ENCODE peak calls at places on chromosome 10, in six cellular contexts. One of them, this sample, is unnamed.

GRCh38 chr10:97623277-97623676 is 10.0 kb downstream of the MORN4 start:
- DNase-seq in tibial nerve: no peak
- DNase-seq in sigmoid colon: no peak
- DNase-seq in K562: no peak
- DNase-seq in stomach: no peak
- DNase-seq in adrenal gland: no peak
- DNase-seq in this sample: no peak

GRCh38 chr10:107733328-107733727 is 568.8 kb upstream of the SORCS1 start:
- DNase-seq in tibial nerve: no peak
- DNase-seq in sigmoid colon: no peak
- DNase-seq in K562: no peak
- DNase-seq in stomach: no peak
- DNase-seq in adrenal gland: no peak
- DNase-seq in this sample: no peak

GRCh38 chr10:7405637-7406036 is 5.2 kb downstream of the SFMBT2 start:
- DNase-seq in tibial nerve: no peak
- DNase-seq in sigmoid colon: no peak
- DNase-seq in K562: peak; percentile 58
- DNase-seq in stomach: no peak
- DNase-seq in adrenal gland: no peak
- DNase-seq in this sample: peak; percentile 30

GRCh38 chr10:116668446-116668845 is 47.7 kb downstream of the PNLIPRP2 start:
- DNase-seq in tibial nerve: no peak
- DNase-seq in sigmoid colon: no peak
- DNase-seq in K562: no peak
- DNase-seq in stomach: no peak
- DNase-seq in adrenal gland: no peak
- DNase-seq in this sample: no peak

GRCh38 chr10:122323188-122323587 is 51.3 kb upstream of the PLEKHA1 start:
- DNase-seq in tibial nerve: no peak
- DNase-seq in sigmoid colon: no peak
- DNase-seq in K562: no peak
- DNase-seq in stomach: no peak
- DNase-seq in adrenal gland: no peak
- DNase-seq in this sample: no peak

GRCh38 chr10:13527864-13528137 is 1.0 kb downstream of the BEND7 start:
- DNase-seq in tibial nerve: no peak
- DNase-seq in sigmoid colon: no peak
- DNase-seq in K562: no peak
- DNase-seq in stomach: no peak
- DNase-seq in adrenal gland: no peak
- DNase-seq in this sample: no peak

GRCh38 chr10:112296908-112297331 is 13.7 kb downstream of the TECTB start:
- DNase-seq in tibial nerve: no peak
- DNase-seq in sigmoid colon: no peak
- DNase-seq in K562: no peak
- DNase-seq in stomach: no peak
- DNase-seq in adrenal gland: no peak
- DNase-seq in this sample: no peak

GRCh38 chr10:58529077-58529728 is 16.5 kb downstream of the BICC1 start:
- DNase-seq in tibial nerve: no peak
- DNase-seq in sigmoid colon: no peak
- DNase-seq in K562: no peak
- DNase-seq in stomach: no peak
- DNase-seq in adrenal gland: no peak
- DNase-seq in this sample: no peak

GRCh38 chr10:106387063-106387462 is 777.4 kb downstream of the SORCS1 start:
- DNase-seq in tibial nerve: no peak
- DNase-seq in sigmoid colon: no peak
- DNase-seq in K562: no peak
- DNase-seq in stomach: no peak
- DNase-seq in adrenal gland: no peak
- DNase-seq in this sample: no peak

GRCh38 chr10:94097656-94098055 is 103.9 kb downstream of the PLCE1 start:
- DNase-seq in tibial nerve: no peak
- DNase-seq in sigmoid colon: no peak
- DNase-seq in K562: no peak
- DNase-seq in stomach: no peak
- DNase-seq in adrenal gland: no peak
- DNase-seq in this sample: no peak

GRCh38 chr10:24958701-24959392 is 6.4 kb upstream of the PRTFDC1 start:
- DNase-seq in tibial nerve: no peak
- DNase-seq in sigmoid colon: peak; percentile 82
- DNase-seq in K562: peak; percentile 57
- DNase-seq in stomach: no peak
- DNase-seq in adrenal gland: peak; percentile 75
- DNase-seq in this sample: no peak

GRCh38 chr10:90998733-90999511 is 78.0 kb upstream of the ANKRD1 start:
- DNase-seq in tibial nerve: no peak
- DNase-seq in sigmoid colon: no peak
- DNase-seq in K562: no peak
- DNase-seq in stomach: no peak
- DNase-seq in adrenal gland: no peak
- DNase-seq in this sample: no peak

GRCh38 chr10:26215534-26215922 is 1.0 kb upstream of the GAD2 start:
- DNase-seq in tibial nerve: no peak
- DNase-seq in sigmoid colon: no peak
- DNase-seq in K562: no peak
- DNase-seq in stomach: no peak
- DNase-seq in adrenal gland: no peak
- DNase-seq in this sample: no peak

GRCh38 chr10:57168703-57169240 is 807.7 kb upstream of the ZWINT start:
- DNase-seq in tibial nerve: no peak
- DNase-seq in sigmoid colon: no peak
- DNase-seq in K562: no peak
- DNase-seq in stomach: no peak
- DNase-seq in adrenal gland: no peak
- DNase-seq in this sample: no peak

GRCh38 chr10:109981641-109982040 is 26.1 kb upstream of the ADD3 start:
- DNase-seq in tibial nerve: no peak
- DNase-seq in sigmoid colon: no peak
- DNase-seq in K562: peak; percentile 43
- DNase-seq in stomach: no peak
- DNase-seq in adrenal gland: no peak
- DNase-seq in this sample: no peak

GRCh38 chr10:72694476-72695369 is 2.8 kb downstream of the MCU start:
- DNase-seq in tibial nerve: no peak
- DNase-seq in sigmoid colon: no peak
- DNase-seq in K562: peak; percentile 30
- DNase-seq in stomach: no peak
- DNase-seq in adrenal gland: no peak
- DNase-seq in this sample: peak; percentile 78

GRCh38 chr10:112467541-112468075 is 20.6 kb downstream of the VTI1A start:
- DNase-seq in tibial nerve: no peak
- DNase-seq in sigmoid colon: no peak
- DNase-seq in K562: no peak
- DNase-seq in stomach: no peak
- DNase-seq in adrenal gland: no peak
- DNase-seq in this sample: no peak

GRCh38 chr10:99285846-99286245 is 43.3 kb upstream of the CNNM1 start:
- DNase-seq in tibial nerve: no peak
- DNase-seq in sigmoid colon: no peak
- DNase-seq in K562: no peak
- DNase-seq in stomach: no peak
- DNase-seq in adrenal gland: no peak
- DNase-seq in this sample: no peak

GRCh38 chr10:90530526-90530925 is 327.3 kb downstream of the HTR7 start:
- DNase-seq in tibial nerve: no peak
- DNase-seq in sigmoid colon: no peak
- DNase-seq in K562: no peak
- DNase-seq in stomach: no peak
- DNase-seq in adrenal gland: no peak
- DNase-seq in this sample: no peak

GRCh38 chr10:6514844-6515780 is 65.0 kb downstream of the PRKCQ start:
- DNase-seq in tibial nerve: no peak
- DNase-seq in sigmoid colon: no peak
- DNase-seq in K562: peak; percentile 56
- DNase-seq in stomach: no peak
- DNase-seq in adrenal gland: no peak
- DNase-seq in this sample: peak; percentile 26

GRCh38 chr10:131186547-131187253 is 124.8 kb downstream of the TCERG1L start:
- DNase-seq in tibial nerve: no peak
- DNase-seq in sigmoid colon: no peak
- DNase-seq in K562: no peak
- DNase-seq in stomach: peak; percentile 22
- DNase-seq in adrenal gland: peak; percentile 20
- DNase-seq in this sample: no peak

GRCh38 chr10:130615463-130615862 is 479.3 kb downstream of the GLRX3 start:
- DNase-seq in tibial nerve: no peak
- DNase-seq in sigmoid colon: no peak
- DNase-seq in K562: no peak
- DNase-seq in stomach: no peak
- DNase-seq in adrenal gland: no peak
- DNase-seq in this sample: peak; percentile 73

GRCh38 chr10:13019280-13019679 is 17.8 kb upstream of the CCDC3 start:
- DNase-seq in tibial nerve: no peak
- DNase-seq in sigmoid colon: no peak
- DNase-seq in K562: no peak
- DNase-seq in stomach: no peak
- DNase-seq in adrenal gland: no peak
- DNase-seq in this sample: no peak

GRCh38 chr10:69643779-69644657 is 14.0 kb downstream of the FAM241B start:
- DNase-seq in tibial nerve: no peak
- DNase-seq in sigmoid colon: peak; percentile 39
- DNase-seq in K562: no peak
- DNase-seq in stomach: no peak
- DNase-seq in adrenal gland: no peak
- DNase-seq in this sample: no peak

GRCh38 chr10:21531164-21531563 is 2.9 kb upstream of the MLLT10 start:
- DNase-seq in tibial nerve: no peak
- DNase-seq in sigmoid colon: no peak
- DNase-seq in K562: no peak
- DNase-seq in stomach: no peak
- DNase-seq in adrenal gland: no peak
- DNase-seq in this sample: peak; percentile 58

GRCh38 chr10:47372726-47373125 is 11.4 kb downstream of the ZNF488 start:
- DNase-seq in tibial nerve: no peak
- DNase-seq in sigmoid colon: no peak
- DNase-seq in K562: no peak
- DNase-seq in stomach: peak; percentile 14
- DNase-seq in adrenal gland: peak; percentile 29
- DNase-seq in this sample: no peak

GRCh38 chr10:6089334-6090219 is 743 bp downstream of the RBM17 start:
- DNase-seq in tibial nerve: no peak
- DNase-seq in sigmoid colon: no peak
- DNase-seq in K562: no peak
- DNase-seq in stomach: no peak
- DNase-seq in adrenal gland: no peak
- DNase-seq in this sample: peak; percentile 43

GRCh38 chr10:71241114-71241898 is 28.9 kb downstream of the UNC5B start:
- DNase-seq in tibial nerve: no peak
- DNase-seq in sigmoid colon: no peak
- DNase-seq in K562: no peak
- DNase-seq in stomach: no peak
- DNase-seq in adrenal gland: peak; percentile 87
- DNase-seq in this sample: no peak

GRCh38 chr10:84510121-84510520 is 181.7 kb downstream of the CCSER2 start:
- DNase-seq in tibial nerve: no peak
- DNase-seq in sigmoid colon: no peak
- DNase-seq in K562: no peak
- DNase-seq in stomach: no peak
- DNase-seq in adrenal gland: no peak
- DNase-seq in this sample: no peak

GRCh38 chr10:28201666-28202400 is 101.0 kb downstream of the MPP7 start:
- DNase-seq in tibial nerve: no peak
- DNase-seq in sigmoid colon: no peak
- DNase-seq in K562: no peak
- DNase-seq in stomach: no peak
- DNase-seq in adrenal gland: no peak
- DNase-seq in this sample: no peak

GRCh38 chr10:29446327-29446726 is 157.5 kb downstream of the LYZL1 start:
- DNase-seq in tibial nerve: no peak
- DNase-seq in sigmoid colon: no peak
- DNase-seq in K562: no peak
- DNase-seq in stomach: no peak
- DNase-seq in adrenal gland: no peak
- DNase-seq in this sample: no peak

GRCh38 chr10:89391882-89392756 is at the start of gene IFIT1:
- DNase-seq in tibial nerve: no peak
- DNase-seq in sigmoid colon: peak; percentile 81
- DNase-seq in K562: peak; percentile 54
- DNase-seq in stomach: peak; percentile 44
- DNase-seq in adrenal gland: peak; percentile 90
- DNase-seq in this sample: peak; percentile 89

GRCh38 chr10:129048513-129048912 is 418.5 kb upstream of the MGMT start:
- DNase-seq in tibial nerve: no peak
- DNase-seq in sigmoid colon: no peak
- DNase-seq in K562: no peak
- DNase-seq in stomach: no peak
- DNase-seq in adrenal gland: no peak
- DNase-seq in this sample: no peak

GRCh38 chr10:26437637-26438461 is at the start of gene APBB1IP:
- DNase-seq in tibial nerve: peak; percentile 48
- DNase-seq in sigmoid colon: peak; percentile 88
- DNase-seq in K562: no peak
- DNase-seq in stomach: peak; percentile 65
- DNase-seq in adrenal gland: peak; percentile 80
- DNase-seq in this sample: peak; percentile 96

GRCh38 chr10:35640951-35641429 is 1.1 kb downstream of the FZD8 start:
- DNase-seq in tibial nerve: no peak
- DNase-seq in sigmoid colon: peak; percentile 82
- DNase-seq in K562: no peak
- DNase-seq in stomach: peak; percentile 70
- DNase-seq in adrenal gland: peak; percentile 78
- DNase-seq in this sample: no peak

GRCh38 chr10:11163990-11164805 is 146.5 kb downstream of the CELF2 start:
- DNase-seq in tibial nerve: no peak
- DNase-seq in sigmoid colon: no peak
- DNase-seq in K562: no peak
- DNase-seq in stomach: no peak
- DNase-seq in adrenal gland: no peak
- DNase-seq in this sample: no peak
- TF ChIP-seq POLR2A in tibial nerve: peak; percentile 18
- TF ChIP-seq POLR2A in sigmoid colon: no peak
- TF ChIP-seq POLR2A in K562: no peak
- TF ChIP-seq POLR2A in stomach: no peak
- TF ChIP-seq POLR2A in adrenal gland: no peak
- TF ChIP-seq POLR2A in this sample: no peak

GRCh38 chr10:60410970-60411369 is 21.3 kb upstream of the ANK3 start:
- DNase-seq in tibial nerve: no peak
- DNase-seq in sigmoid colon: no peak
- DNase-seq in K562: no peak
- DNase-seq in stomach: no peak
- DNase-seq in adrenal gland: no peak
- DNase-seq in this sample: no peak
- TF ChIP-seq POLR2A in tibial nerve: no peak
- TF ChIP-seq POLR2A in sigmoid colon: no peak
- TF ChIP-seq POLR2A in K562: no peak
- TF ChIP-seq POLR2A in stomach: no peak
- TF ChIP-seq POLR2A in adrenal gland: no peak
- TF ChIP-seq POLR2A in this sample: no peak

GRCh38 chr10:133245439-133246235 is 8.0 kb downstream of the VENTX start:
- DNase-seq in tibial nerve: no peak
- DNase-seq in sigmoid colon: no peak
- DNase-seq in K562: peak; percentile 93
- DNase-seq in stomach: peak; percentile 41
- DNase-seq in adrenal gland: peak; percentile 91
- DNase-seq in this sample: peak; percentile 93
- TF ChIP-seq POLR2A in tibial nerve: no peak
- TF ChIP-seq POLR2A in sigmoid colon: no peak
- TF ChIP-seq POLR2A in K562: peak; percentile 54
- TF ChIP-seq POLR2A in stomach: no peak
- TF ChIP-seq POLR2A in adrenal gland: peak; percentile 22
- TF ChIP-seq POLR2A in this sample: no peak

GRCh38 chr10:68185085-68185484 is 46.8 kb downstream of the ATOH7 start:
- DNase-seq in tibial nerve: no peak
- DNase-seq in sigmoid colon: no peak
- DNase-seq in K562: no peak
- DNase-seq in stomach: no peak
- DNase-seq in adrenal gland: no peak
- DNase-seq in this sample: no peak
- TF ChIP-seq POLR2A in tibial nerve: no peak
- TF ChIP-seq POLR2A in sigmoid colon: no peak
- TF ChIP-seq POLR2A in K562: no peak
- TF ChIP-seq POLR2A in stomach: no peak
- TF ChIP-seq POLR2A in adrenal gland: no peak
- TF ChIP-seq POLR2A in this sample: no peak